ENCODE peak calls at places on chromosomes 6 and 20, in six cellular contexts. E, I, Q, U, C and Y are unnamed samples.

GRCh38 chr6:20414711-20415110 is 13.0 kb downstream of the E2F3 start:
- DNase-seq in E (no peak), I (no peak), Q (no peak), U (no peak), C (no peak), Y (no peak)

GRCh38 chr6:158854214-158855101 is 35.3 kb upstream of the EZR start:
- DNase-seq in E (peak; percentile 89), I (no peak), Q (no peak), U (peak; percentile 10), C (no peak), Y (no peak)

GRCh38 chr6:107418118-107418517 is 41.2 kb downstream of the PDSS2 start:
- DNase-seq in E (peak; percentile 78), I (no peak), Q (no peak), U (peak; percentile 18), C (no peak), Y (no peak)

GRCh38 chr20:363319-364078 is 16.6 kb downstream of the NRSN2 start:
- DNase-seq in E (no peak), I (no peak), Q (no peak), U (no peak), C (no peak), Y (no peak)

GRCh38 chr6:133809406-133809805 is 79.5 kb upstream of the TCF21 start:
- DNase-seq in E (no peak), I (no peak), Q (no peak), U (no peak), C (no peak), Y (no peak)

GRCh38 chr20:52624270-52624669 is 347.9 kb upstream of the TSHZ2 start:
- DNase-seq in E (no peak), I (no peak), Q (no peak), U (no peak), C (no peak), Y (no peak)

GRCh38 chr20:17491041-17491440 is 40.1 kb downstream of the BFSP1 start:
- DNase-seq in E (no peak), I (no peak), Q (no peak), U (no peak), C (no peak), Y (peak; percentile 42)

GRCh38 chr6:128204621-128205020 is 303.8 kb upstream of the THEMIS start:
- DNase-seq in E (peak; percentile 69), I (no peak), Q (no peak), U (no peak), C (no peak), Y (no peak)

GRCh38 chr6:149923327-149923986 is 536 bp upstream of the RAET1G start:
- DNase-seq in E (no peak), I (no peak), Q (no peak), U (no peak), C (no peak), Y (no peak)

GRCh38 chr6:139240161-139241010 is 51.4 kb downstream of the TXLNB start:
- DNase-seq in E (no peak), I (no peak), Q (no peak), U (no peak), C (no peak), Y (no peak)

GRCh38 chr6:111581957-111582356 is 23.7 kb downstream of the TRAF3IP2 start:
- DNase-seq in E (no peak), I (no peak), Q (no peak), U (no peak), C (no peak), Y (no peak)

GRCh38 chr6:132135409-132135808 is 184.2 kb upstream of the CCN2 start:
- DNase-seq in E (no peak), I (no peak), Q (no peak), U (no peak), C (no peak), Y (no peak)

GRCh38 chr6:19873031-19873430 is 35.9 kb downstream of the ID4 start:
- DNase-seq in E (peak; percentile 47), I (no peak), Q (no peak), U (no peak), C (no peak), Y (no peak)

GRCh38 chr6:49541210-49541724 is 9.2 kb upstream of the C6orf141 start:
- DNase-seq in E (peak; percentile 40), I (no peak), Q (no peak), U (no peak), C (no peak), Y (no peak)

GRCh38 chr6:25457519-25457918 is 178.3 kb downstream of the CARMIL1 start:
- DNase-seq in E (no peak), I (no peak), Q (no peak), U (no peak), C (no peak), Y (no peak)

GRCh38 chr6:21367148-21367547 is 226.4 kb upstream of the SOX4 start:
- DNase-seq in E (no peak), I (no peak), Q (no peak), U (no peak), C (no peak), Y (no peak)

GRCh38 chr6:113630365-113630737 is 226.8 kb upstream of the MARCKS start:
- DNase-seq in E (no peak), I (no peak), Q (no peak), U (peak; percentile 35), C (no peak), Y (no peak)

GRCh38 chr6:113630738-113631535 is 226.2 kb upstream of the MARCKS start:
- DNase-seq in E (no peak), I (no peak), Q (peak; percentile 46), U (no peak), C (no peak), Y (no peak)

GRCh38 chr6:113631616-113632015 is 225.5 kb upstream of the MARCKS start:
- DNase-seq in E (no peak), I (no peak), Q (no peak), U (no peak), C (no peak), Y (no peak)

GRCh38 chr6:113633638-113634037 is 223.5 kb upstream of the MARCKS start:
- DNase-seq in E (no peak), I (no peak), Q (no peak), U (no peak), C (no peak), Y (no peak)

GRCh38 chr6:113632220-113632864 is 224.8 kb upstream of the MARCKS start:
- DNase-seq in E (peak; percentile 38), I (no peak), Q (no peak), U (no peak), C (no peak), Y (peak; percentile 31)
- H3K27ac ChIP-seq in E (no peak overlapping the region), I (peak overlapping the region; percentile 18), Q (peak overlapping the region; percentile 86), U (peak overlapping the region; percentile 71), C (peak overlapping the region; percentile 7), Y (peak overlapping the region; percentile 64)

GRCh38 chr6:168274046-168274952 is 45.3 kb downstream of the DACT2 start:
- DNase-seq in E (peak; percentile 23), I (no peak), Q (no peak), U (no peak), C (no peak), Y (peak; percentile 39)
- H3K4me3 ChIP-seq in E (no peak overlapping the region), I (no peak overlapping the region), Q (no peak overlapping the region), U (no peak overlapping the region), C (no peak overlapping the region), Y (no peak overlapping the region)

GRCh38 chr6:51963980-51964379 is 123.4 kb downstream of the PKHD1 start:
- DNase-seq in E (no peak), I (no peak), Q (no peak), U (no peak), C (no peak), Y (no peak)

GRCh38 chr6:51962355-51962754 is 125.1 kb downstream of the PKHD1 start:
- DNase-seq in E (no peak), I (no peak), Q (no peak), U (no peak), C (no peak), Y (no peak)

GRCh38 chr6:51960419-51960818 is 127.0 kb downstream of the PKHD1 start:
- DNase-seq in E (no peak), I (no peak), Q (no peak), U (no peak), C (no peak), Y (no peak)

GRCh38 chr6:51968265-51968664 is 119.1 kb downstream of the PKHD1 start:
- DNase-seq in E (no peak), I (no peak), Q (no peak), U (no peak), C (no peak), Y (no peak)

DNA sequence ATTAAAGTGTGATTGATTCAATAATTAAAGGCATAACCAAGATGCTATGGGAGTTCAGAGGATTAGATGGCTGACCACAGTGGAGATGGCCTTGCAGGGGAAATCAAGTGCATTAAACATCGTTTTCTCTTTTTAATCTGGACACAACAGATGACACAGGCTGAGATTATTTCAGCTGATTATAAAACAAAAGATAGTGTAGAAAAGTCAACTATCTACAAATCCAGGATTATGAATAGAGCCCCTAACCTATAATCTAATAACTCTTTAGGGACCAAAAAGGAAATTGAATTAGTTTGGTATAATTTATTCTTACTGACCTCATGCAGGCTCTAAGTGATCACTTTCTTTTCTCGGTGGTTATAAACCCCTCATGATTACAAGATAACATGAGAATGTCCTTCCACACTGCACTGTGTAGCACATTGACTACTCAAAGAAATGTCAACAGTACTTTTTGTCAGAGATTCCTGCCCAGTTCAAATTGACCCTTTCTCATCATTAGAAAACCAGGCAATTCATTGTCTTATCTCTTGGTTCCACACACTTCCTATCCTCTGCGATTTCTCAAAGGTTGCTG is 122.1 kb downstream of the PKHD1 start:
- DNase-seq in E (no peak), I (no peak), Q (no peak), U (no peak), C (no peak), Y (no peak)
- H3K27me3 ChIP-seq in E (no peaks in the 10 kb centered on the region), I (peaks cover 4% of the 10 kb centered on the region), Q (no peaks in the 10 kb centered on the region), U (peaks cover 2% of the 10 kb centered on the region), C (peaks cover 4% of the 10 kb centered on the region), Y (no peaks in the 10 kb centered on the region)

GRCh38 chr6:44071670-44072451 is 55.4 kb downstream of the MRPL14 start:
- DNase-seq in E (no peak), I (no peak), Q (no peak), U (no peak), C (no peak), Y (no peak)
- H3K27ac ChIP-seq in E (no peak overlapping the region), I (peak overlapping the region; percentile 91), Q (no peak overlapping the region), U (no peak overlapping the region), C (peak overlapping the region; percentile 78), Y (peak overlapping the region; percentile 54)

DNA sequence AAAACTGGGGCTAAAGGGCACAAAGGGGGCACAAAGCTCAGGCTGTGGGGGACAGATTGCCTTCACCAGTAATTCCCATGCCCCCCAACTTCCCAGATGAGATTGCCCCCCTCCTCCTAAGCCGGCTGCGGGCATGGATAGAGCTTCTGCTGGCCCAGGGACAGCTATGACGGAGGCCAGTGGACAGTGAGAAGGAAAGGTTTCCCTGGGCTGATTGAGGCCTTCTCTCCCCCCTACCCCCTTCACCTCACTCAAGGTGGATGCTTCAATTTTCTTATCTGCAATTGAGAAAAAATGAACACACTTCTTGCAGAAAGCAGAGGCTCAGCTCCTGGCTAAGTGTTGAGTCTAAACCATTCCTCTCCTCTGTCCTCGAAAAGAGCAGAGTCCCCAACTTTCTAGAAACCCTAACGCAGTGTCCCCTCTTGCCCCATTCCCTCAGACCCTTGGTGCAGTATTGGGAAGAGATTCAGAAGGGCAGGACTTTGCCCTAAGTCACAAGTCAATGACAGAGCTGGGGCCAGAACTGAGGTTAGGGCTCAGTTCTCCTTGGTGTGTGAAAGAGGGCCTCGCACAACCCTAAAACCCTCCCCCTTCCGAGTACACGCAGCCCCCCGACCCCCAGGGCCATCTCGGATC is 808 bp downstream of the SDC4 start:
- DNase-seq in E (no peak), I (no peak), Q (no peak), U (no peak), C (no peak), Y (no peak)
- H3K4me3 ChIP-seq in E (peak overlapping the region; percentile 70), I (peak overlapping the region; percentile 79), Q (peak overlapping the region; percentile 57), U (peak overlapping the region; percentile 38), C (peak overlapping the region; percentile 84), Y (peak overlapping the region; percentile 80)

GRCh38 chr6:53333439-53334408 is 15.0 kb downstream of the ELOVL5 start:
- DNase-seq in E (no peak), I (no peak), Q (no peak), U (no peak), C (no peak), Y (no peak)
- H3K27me3 ChIP-seq in E (no peaks in the 10 kb centered on the region), I (no peaks in the 10 kb centered on the region), Q (no peaks in the 10 kb centered on the region), U (no peaks in the 10 kb centered on the region), C (no peaks in the 10 kb centered on the region), Y (no peaks in the 10 kb centered on the region)